ENCODE peak calls at places on chromosomes 5 and 9, in six cellular contexts. Y is fibroblast of gingiva; H is aorta; L is stimulated activated CD8-positive, alpha-beta memory T cell treated with anti-CD3 and anti-CD28 coated beads, Interleukin-4, amount 100 ng/mL, for 48 hours; M is GM06990; X is AG09319. N is an unnamed sample.

GRCh38 chr9:7871977-7872730 is 72.6 kb upstream of the DMAC1 start:
- DNase-seq in Y (no peak), H (no peak), L (no peak), M (no peak), X (no peak), N (no peak)

GRCh38 chr5:142437563-142437962 is 112.7 kb upstream of the SPRY4 start:
- DNase-seq in Y (no peak), H (no peak), L (no peak), M (no peak), X (no peak), N (no peak)

GRCh38 chr5:93017854-93018253 is 563.2 kb downstream of the NR2F1-AS1 start:
- DNase-seq in Y (peak), H (no peak), L (no peak), M (no peak), X (peak), N (no peak)

GRCh38 chr9:20551236-20551635 is 71.1 kb downstream of the MLLT3 start:
- DNase-seq in Y (no peak), H (no peak), L (no peak), M (no peak), X (no peak), N (no peak)

GRCh38 chr9:78054180-78054579 is 22.6 kb upstream of the GNAQ start:
- DNase-seq in Y (no peak), H (no peak), L (peak), M (no peak), X (no peak), N (no peak)

GRCh38 chr9:121285835-121286687 is 18.1 kb downstream of the GSN start:
- DNase-seq in Y (peak), H (peak), L (no peak), M (no peak), X (no peak), N (peak)

GRCh38 chr5:169243651-169244422 is 57.1 kb downstream of the SLIT3 start:
- DNase-seq in Y (no peak), H (no peak), L (no peak), M (no peak), X (no peak), N (no peak)

GRCh38 chr9:113636165-113636564 is 172.6 kb downstream of the RGS3 start:
- DNase-seq in Y (peak), H (no peak), L (no peak), M (no peak), X (peak), N (no peak)

GRCh38 chr5:135238622-135239460 is 160.2 kb downstream of the MACROH2A1 start:
- DNase-seq in Y (no peak), H (no peak), L (peak), M (no peak), X (no peak), N (no peak)

GRCh38 chr9:80004687-80005086 is 432.9 kb downstream of the TLE4 start:
- DNase-seq in Y (no peak), H (no peak), L (no peak), M (no peak), X (no peak), N (no peak)

GRCh38 chr5:57550132-57550531 is 67.5 kb upstream of the ACTBL2 start:
- DNase-seq in Y (no peak), H (no peak), L (no peak), M (no peak), X (no peak), N (no peak)

GRCh38 chr5:141617128-141617527 is 1.7 kb downstream of the DIAPH1 start:
- DNase-seq in Y (no peak), H (no peak), L (no peak), M (no peak), X (no peak), N (no peak)

GRCh38 chr9:127786773-127787123 is 914 bp downstream of the CDK9 start:
- DNase-seq in Y (no peak), H (no peak), L (no peak), M (no peak), X (no peak), N (no peak)

GRCh38 chr5:2156358-2157059 is 273.8 kb upstream of the IRX4 start:
- DNase-seq in Y (no peak), H (peak), L (no peak), M (no peak), X (no peak), N (no peak)

GRCh38 chr9:78399153-78399552 is 102.2 kb downstream of the PSAT1 start:
- DNase-seq in Y (no peak), H (no peak), L (no peak), M (no peak), X (no peak), N (no peak)

GRCh38 chr5:177557796-177558195 is 3.4 kb upstream of the FAM193B start:
- DNase-seq in Y (no peak), H (no peak), L (no peak), M (no peak), X (no peak), N (no peak)

GRCh38 chr5:58188287-58188651 is 271.6 kb downstream of the PLK2 start:
- DNase-seq in Y (peak), H (no peak), L (no peak), M (no peak), X (peak), N (no peak)

GRCh38 chr5:168978015-168978414 is 322.9 kb downstream of the SLIT3 start:
- DNase-seq in Y (peak), H (no peak), L (no peak), M (no peak), X (peak), N (no peak)

GRCh38 chr9:23779220-23779619 is 46.8 kb downstream of the ELAVL2 start:
- DNase-seq in Y (no peak), H (no peak), L (no peak), M (no peak), X (no peak), N (no peak)

GRCh38 chr5:157481666-157482065 is 21.7 kb downstream of the NIPAL4 start:
- DNase-seq in Y (no peak), H (no peak), L (no peak), M (no peak), X (no peak), N (no peak)

GRCh38 chr5:81052325-81052724 is 92.2 kb downstream of the RASGRF2 start:
- DNase-seq in Y (no peak), H (no peak), L (no peak), M (no peak), X (no peak), N (no peak)

N was measured in KBM-7.